ENCODE peak calls at places on chromosomes 1 and 21, in four cellular contexts. G is dorsolateral prefrontal cortex, B is IMR-90, L is aorta. T is an unnamed sample.

GRCh38 chr1:220825819-220826551 is 39.3 kb downstream of the MTARC1 start:
- DNase-seq in L (no peak), B (no peak), G (no peak), T (no peak)

GRCh38 chr21:28781602-28782274 is 210.9 kb downstream of the LTN1 start:
- DNase-seq in L (no peak), G (no peak), B (peak; percentile 51), T (no peak)

GRCh38 chr1:183082650-183083049 is 59.4 kb downstream of the LAMC1 start:
- DNase-seq in L (no peak), B (no peak), G (no peak), T (no peak)

GRCh38 chr1:159598196-159598595 is 10.6 kb downstream of the APCS start:
- DNase-seq in B (peak; percentile 85), G (no peak), L (no peak), T (no peak)

GRCh38 chr1:58596631-58597052 is 19.6 kb upstream of the TACSTD2 start:
- DNase-seq in G (no peak), L (no peak), B (no peak), T (no peak)

GRCh38 chr1:62299426-62300200 is 19.6 kb downstream of the KANK4 start:
- DNase-seq in B (no peak), L (no peak), G (no peak), T (peak; percentile 12)

GRCh38 chr1:233704125-233704881 is 90.4 kb downstream of the KCNK1 start:
- DNase-seq in L (no peak), B (no peak), G (no peak), T (no peak)

GRCh38 chr1:156356875-156357534 is 12.0 kb upstream of the RHBG start:
- DNase-seq in G (no peak), B (no peak), L (no peak), T (no peak)

GRCh38 chr1:201365251-201365650 is 12.2 kb downstream of the TNNT2 start:
- DNase-seq in B (no peak), G (no peak), L (peak; percentile 31), T (no peak)

GRCh38 chr1:20727746-20728316 is 4.7 kb downstream of the SH2D5 start:
- DNase-seq in G (no peak), B (no peak), L (no peak), T (no peak)

GRCh38 chr1:243407284-243408018 is 151.6 kb downstream of the SDCCAG8 start:
- DNase-seq in B (peak; percentile 64), G (no peak), L (no peak), T (no peak)

GRCh38 chr1:208312706-208313105 is 68.5 kb upstream of the PLXNA2 start:
- DNase-seq in B (no peak), G (no peak), L (no peak), T (no peak)

GRCh38 chr1:5836776-5837440 is 155.3 kb downstream of the NPHP4 start:
- DNase-seq in B (no peak), G (no peak), L (no peak), T (no peak)

GRCh38 chr1:64866689-64867088 is 99.7 kb downstream of the JAK1 start:
- DNase-seq in L (no peak), B (peak; percentile 43), G (no peak), T (no peak)

GRCh38 chr1:27659497-27660299 is 12.3 kb downstream of the IFI6 start:
- DNase-seq in L (peak; percentile 95), G (peak; percentile 89), B (peak; percentile 65), T (peak; percentile 50)

GRCh38 chr1:118388341-118388740 is 203.3 kb upstream of the SPAG17 start:
- DNase-seq in L (no peak), G (no peak), B (no peak), T (no peak)

GRCh38 chr1:231016234-231016633 is 23.8 kb downstream of the FAM89A start:
- DNase-seq in L (no peak), G (no peak), B (no peak), T (no peak)

GRCh38 chr21:44506279-44507255 is 33.4 kb downstream of the KRTAP10-1 start:
- DNase-seq in B (no peak), L (peak; percentile 39), G (no peak), T (no peak)

GRCh38 chr1:224223819-224224714 is 41.0 kb downstream of the DEGS1 start:
- DNase-seq in B (peak; percentile 92), L (no peak), G (no peak), T (no peak)

GRCh38 chr1:226953175-226953800 is 13.2 kb downstream of the COQ8A start:
- DNase-seq in L (no peak), B (peak; percentile 49), G (no peak), T (no peak)

GRCh38 chr1:115158181-115158580 is 68.9 kb upstream of the TSPAN2 start:
- DNase-seq in L (peak; percentile 71), G (no peak), B (peak; percentile 82), T (no peak)

GRCh38 chr1:202283379-202283844 is 58.3 kb downstream of the UBE2T start:
- DNase-seq in B (peak; percentile 75), L (no peak), G (no peak), T (no peak)

GRCh38 chr1:209756608-209757445 is 974 bp downstream of the TRAF3IP3 start:
- DNase-seq in L (peak; percentile 68), G (no peak), B (no peak), T (no peak)

GRCh38 chr1:173191011-173191410 is 16.1 kb downstream of the TNFSF4 start:
- DNase-seq in G (no peak), B (no peak), L (no peak), T (no peak)

GRCh38 chr1:59169703-59170102 is 127.2 kb upstream of the FGGY start:
- DNase-seq in L (no peak), G (no peak), B (no peak), T (no peak)

GRCh38 chr1:220093361-220094015 is 444 bp upstream of the IARS2 start:
- DNase-seq in B (no peak), L (no peak), G (no peak), T (no peak)

GRCh38 chr1:41954533-41954944 is 35.8 kb upstream of the HIVEP3 start:
- DNase-seq in B (peak; percentile 85), L (no peak), G (no peak), T (no peak)

GRCh38 chr1:108592030-108592759 is 32.3 kb downstream of the EEIG2 start:
- DNase-seq in L (no peak), B (no peak), G (no peak), T (no peak)

GRCh38 chr1:226132731-226133503 is 53.6 kb downstream of the ACBD3 start:
- DNase-seq in L (no peak), B (no peak), G (no peak), T (no peak)

GRCh38 chr21:42534361-42534900 is 20.8 kb downstream of the SLC37A1 start:
- DNase-seq in L (peak; percentile 86), G (no peak), B (no peak), T (no peak)

GRCh38 chr1:203360772-203361171 is 9.8 kb upstream of the FMOD start:
- DNase-seq in G (peak; percentile 72), L (no peak), B (no peak), T (no peak)

GRCh38 chr1:91592716-91593477 is 92.2 kb downstream of the CDC7 start:
- DNase-seq in G (no peak), L (no peak), B (no peak), T (no peak)

GRCh38 chr1:91600431-91601330 is 100.0 kb downstream of the CDC7 start:
- DNase-seq in B (no peak), L (no peak), G (no peak), T (no peak)

GRCh38 chr1:91594383-91595065 is 93.9 kb downstream of the CDC7 start:
- DNase-seq in G (no peak), B (no peak), L (no peak), T (no peak)

GRCh38 chr1:91597215-91597614 is 96.6 kb downstream of the CDC7 start:
- DNase-seq in L (no peak), B (no peak), G (no peak), T (no peak)

GRCh38 chr1:91596474-91596873 is 95.8 kb downstream of the CDC7 start:
- DNase-seq in L (no peak), G (no peak), B (peak; percentile 46), T (peak; percentile 7)
- H3K27ac ChIP-seq in L (no peak overlapping the region), G (no peak overlapping the region), B (no peak overlapping the region), T (no peak overlapping the region)

DNA sequence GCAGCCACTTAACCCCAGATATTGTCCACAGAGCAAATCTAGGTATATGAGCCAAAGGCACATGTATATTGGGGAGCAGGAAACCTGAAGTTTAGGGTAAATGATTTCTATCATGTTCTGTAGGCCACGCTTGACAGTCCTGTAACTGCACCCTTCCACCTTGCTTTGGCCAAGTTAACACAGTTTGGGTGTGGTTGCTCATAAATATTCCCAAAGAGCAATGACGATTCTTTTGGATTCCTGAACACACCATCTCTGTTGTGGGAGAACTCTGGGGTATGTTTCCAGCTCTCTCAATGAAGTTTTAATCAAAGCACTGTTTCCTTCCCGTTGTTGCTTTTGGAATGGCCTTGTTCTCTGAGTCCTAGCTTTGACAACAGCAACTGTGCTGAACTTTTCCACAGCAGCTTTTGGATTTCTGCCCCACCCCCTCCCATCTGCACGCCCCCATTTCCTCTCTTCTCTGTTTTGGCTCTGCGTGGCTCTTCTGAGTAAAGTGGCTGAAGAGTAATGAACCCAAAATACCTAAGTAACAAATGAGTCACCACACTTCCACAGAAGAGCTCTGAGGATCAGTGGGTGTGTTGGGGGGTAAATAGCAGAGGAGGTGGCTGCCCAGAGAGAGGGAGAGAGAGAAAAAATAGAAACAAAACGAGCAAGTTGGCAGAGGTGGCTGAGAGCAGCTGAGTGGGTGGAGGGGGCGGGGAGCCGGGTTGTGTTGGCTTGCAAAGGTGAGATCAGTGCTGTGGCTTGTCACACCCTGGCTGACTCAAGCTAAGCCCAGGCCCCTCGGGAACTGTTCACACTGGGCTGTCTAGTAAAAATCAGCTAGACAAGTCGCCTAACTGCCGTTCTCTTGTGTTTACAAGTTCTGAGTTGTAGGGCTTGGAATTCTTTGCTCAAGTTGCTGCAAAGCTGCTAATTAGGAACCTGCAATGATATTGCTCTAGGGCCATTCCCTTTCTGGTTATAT is 26.9 kb upstream of the RAP1A start:
- DNase-seq in L (peak; percentile 94), B (peak; percentile 87), G (peak; percentile 71), T (no peak)
- H3K27ac ChIP-seq in L (peak overlapping the region; percentile 96), B (peak overlapping the region; percentile 15), G (peak overlapping the region; percentile 20), T (peak overlapping the region; percentile 50)

DNA sequence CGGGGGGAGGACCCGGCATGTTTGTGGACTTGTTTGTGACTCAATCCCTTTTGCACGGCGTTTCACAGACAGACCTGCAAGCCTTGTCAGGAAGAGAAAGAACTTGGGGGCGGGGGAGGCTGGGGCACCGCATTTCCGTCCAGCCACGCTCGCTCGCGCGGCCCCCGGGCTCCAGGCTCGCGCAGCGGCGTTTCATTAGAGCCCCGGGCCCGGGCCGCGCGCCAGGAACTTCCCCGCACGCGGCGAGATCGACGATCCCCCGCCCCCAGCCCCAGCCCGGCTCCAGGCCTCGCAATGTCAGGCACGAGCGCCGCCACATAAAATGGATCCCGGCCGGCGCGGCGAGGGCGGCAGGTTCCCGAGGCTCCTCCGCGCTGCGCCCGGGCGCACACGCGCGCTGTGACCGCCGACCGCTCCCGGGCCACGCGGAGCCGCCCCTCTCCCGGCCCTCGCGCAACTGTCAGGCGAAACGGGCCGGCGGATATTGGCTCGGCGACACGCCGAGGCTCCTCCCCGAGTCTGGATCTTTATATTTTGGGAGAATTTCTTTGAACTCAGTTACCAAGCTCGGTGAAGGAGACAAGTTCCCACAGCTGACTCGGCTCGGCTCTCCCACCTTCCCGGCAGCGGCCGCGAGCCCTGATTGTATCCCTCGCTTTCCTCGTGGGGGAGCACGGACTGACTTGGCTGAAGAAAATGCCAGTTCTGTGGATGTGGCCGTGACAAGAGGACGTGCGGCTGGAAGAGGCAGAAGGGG is at the start of gene KIF26B:
- DNase-seq in L (no peak), B (peak; percentile 50), G (peak; percentile 58), T (peak; percentile 14)
- H3K27ac ChIP-seq in L (no peak within 1 kb of the TSS), B (peak within 1 kb of the TSS; percentile 0), G (no peak within 1 kb of the TSS), T (no peak within 1 kb of the TSS)

DNA sequence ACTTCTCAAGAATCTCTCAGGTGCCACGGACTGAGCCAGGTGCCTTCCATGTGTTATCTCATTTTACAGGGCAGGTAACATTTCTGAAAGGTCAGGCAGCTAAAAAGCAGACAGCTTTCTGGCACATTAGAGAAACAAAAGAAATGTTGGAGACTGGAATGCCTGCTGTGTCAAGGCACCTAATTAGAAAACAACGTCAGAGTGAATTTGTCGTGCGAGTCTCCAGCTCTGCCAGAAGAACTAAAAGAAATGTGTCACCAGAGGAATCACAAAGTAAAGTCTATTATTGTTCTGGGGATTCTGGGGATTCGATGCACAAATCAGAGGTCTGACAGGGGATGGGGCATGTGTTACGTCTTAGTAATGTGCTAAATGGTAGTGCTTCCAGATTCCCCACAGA is 89.3 kb downstream of the EDEM3 start:
- DNase-seq in G (no peak), B (no peak), L (no peak), T (no peak)
- H3K27ac ChIP-seq in G (peak overlapping the region; percentile 27), B (no peak overlapping the region), L (no peak overlapping the region), T (no peak overlapping the region)

T was measured in caudate nucleus.